ENCODE peak calls at places on chromosomes 7 and 10, in nine cellular contexts. One of them, this sample, is unnamed.

GRCh38 chr10:67971311-67971710 is 86.9 kb downstream of the SIRT1 start:
- DNase-seq in PC-9: no peak
- DNase-seq in epithelial cell of esophagus: no peak
- DNase-seq in stimulated activated CD8-positive, alpha-beta memory T cell treated with anti-CD3 and anti-CD28 coated beads, Interleukin-15, amount 100 ng/mL, for 24 hours: no peak
- DNase-seq in KG1: no peak
- DNase-seq in A172: no peak
- DNase-seq in glomerular endothelial cell: no peak
- DNase-seq in lung microvascular endothelial cell: no peak
- DNase-seq in neural progenitor cell: no peak
- DNase-seq in this sample: no peak

GRCh38 chr7:40571796-40572195 is 437.0 kb downstream of the SUGCT start:
- DNase-seq in neural progenitor cell: no peak
- DNase-seq in A172: peak; percentile 74
- DNase-seq in PC-9: no peak
- DNase-seq in epithelial cell of esophagus: no peak
- DNase-seq in glomerular endothelial cell: no peak
- DNase-seq in KG1: no peak
- DNase-seq in lung microvascular endothelial cell: no peak
- DNase-seq in stimulated activated CD8-positive, alpha-beta memory T cell treated with anti-CD3 and anti-CD28 coated beads, Interleukin-15, amount 100 ng/mL, for 24 hours: no peak
- DNase-seq in this sample: no peak

GRCh38 chr10:107970512-107970911 is 806.0 kb upstream of the SORCS1 start:
- DNase-seq in neural progenitor cell: no peak
- DNase-seq in PC-9: no peak
- DNase-seq in lung microvascular endothelial cell: no peak
- DNase-seq in KG1: no peak
- DNase-seq in A172: no peak
- DNase-seq in epithelial cell of esophagus: peak; percentile 5
- DNase-seq in stimulated activated CD8-positive, alpha-beta memory T cell treated with anti-CD3 and anti-CD28 coated beads, Interleukin-15, amount 100 ng/mL, for 24 hours: no peak
- DNase-seq in glomerular endothelial cell: no peak
- DNase-seq in this sample: no peak

GRCh38 chr10:126336786-126337185 is 51.5 kb downstream of the ADAM12 start:
- DNase-seq in glomerular endothelial cell: no peak
- DNase-seq in PC-9: no peak
- DNase-seq in A172: no peak
- DNase-seq in KG1: no peak
- DNase-seq in neural progenitor cell: no peak
- DNase-seq in epithelial cell of esophagus: no peak
- DNase-seq in stimulated activated CD8-positive, alpha-beta memory T cell treated with anti-CD3 and anti-CD28 coated beads, Interleukin-15, amount 100 ng/mL, for 24 hours: no peak
- DNase-seq in lung microvascular endothelial cell: no peak
- DNase-seq in this sample: no peak

GRCh38 chr10:31147220-31147608 is 115.5 kb upstream of the ZNF438 start:
- DNase-seq in glomerular endothelial cell: no peak
- DNase-seq in PC-9: no peak
- DNase-seq in lung microvascular endothelial cell: peak; percentile 32
- DNase-seq in KG1: no peak
- DNase-seq in A172: peak; percentile 67
- DNase-seq in stimulated activated CD8-positive, alpha-beta memory T cell treated with anti-CD3 and anti-CD28 coated beads, Interleukin-15, amount 100 ng/mL, for 24 hours: no peak
- DNase-seq in epithelial cell of esophagus: peak; percentile 78
- DNase-seq in neural progenitor cell: no peak
- DNase-seq in this sample: peak; percentile 49

GRCh38 chr10:73576178-73576889 is 14.8 kb downstream of the USP54 start:
- DNase-seq in neural progenitor cell: no peak
- DNase-seq in glomerular endothelial cell: no peak
- DNase-seq in stimulated activated CD8-positive, alpha-beta memory T cell treated with anti-CD3 and anti-CD28 coated beads, Interleukin-15, amount 100 ng/mL, for 24 hours: no peak
- DNase-seq in lung microvascular endothelial cell: peak; percentile 76
- DNase-seq in A172: no peak
- DNase-seq in epithelial cell of esophagus: peak; percentile 69
- DNase-seq in PC-9: no peak
- DNase-seq in KG1: no peak
- DNase-seq in this sample: peak; percentile 47

GRCh38 chr7:130356121-130356759 is 11.6 kb downstream of the CPA5 start:
- DNase-seq in A172: peak; percentile 99
- DNase-seq in neural progenitor cell: peak; percentile 79
- DNase-seq in glomerular endothelial cell: no peak
- DNase-seq in stimulated activated CD8-positive, alpha-beta memory T cell treated with anti-CD3 and anti-CD28 coated beads, Interleukin-15, amount 100 ng/mL, for 24 hours: no peak
- DNase-seq in lung microvascular endothelial cell: no peak
- DNase-seq in KG1: no peak
- DNase-seq in PC-9: peak; percentile 93
- DNase-seq in epithelial cell of esophagus: peak; percentile 97
- DNase-seq in this sample: peak; percentile 48

GRCh38 chr10:56318816-56319215 is 42.2 kb downstream of the ZWINT start:
- DNase-seq in stimulated activated CD8-positive, alpha-beta memory T cell treated with anti-CD3 and anti-CD28 coated beads, Interleukin-15, amount 100 ng/mL, for 24 hours: no peak
- DNase-seq in glomerular endothelial cell: no peak
- DNase-seq in lung microvascular endothelial cell: no peak
- DNase-seq in epithelial cell of esophagus: no peak
- DNase-seq in A172: no peak
- DNase-seq in PC-9: no peak
- DNase-seq in neural progenitor cell: no peak
- DNase-seq in KG1: no peak
- DNase-seq in this sample: no peak

GRCh38 chr7:44322631-44323363 is 2.6 kb downstream of the CAMK2B start:
- DNase-seq in PC-9: no peak
- DNase-seq in stimulated activated CD8-positive, alpha-beta memory T cell treated with anti-CD3 and anti-CD28 coated beads, Interleukin-15, amount 100 ng/mL, for 24 hours: no peak
- DNase-seq in KG1: no peak
- DNase-seq in neural progenitor cell: no peak
- DNase-seq in epithelial cell of esophagus: no peak
- DNase-seq in glomerular endothelial cell: no peak
- DNase-seq in A172: no peak
- DNase-seq in lung microvascular endothelial cell: no peak
- DNase-seq in this sample: no peak

GRCh38 chr10:51910189-51910588 is 210.8 kb upstream of the CSTF2T start:
- DNase-seq in A172: no peak
- DNase-seq in stimulated activated CD8-positive, alpha-beta memory T cell treated with anti-CD3 and anti-CD28 coated beads, Interleukin-15, amount 100 ng/mL, for 24 hours: no peak
- DNase-seq in PC-9: no peak
- DNase-seq in neural progenitor cell: peak; percentile 32
- DNase-seq in epithelial cell of esophagus: no peak
- DNase-seq in lung microvascular endothelial cell: no peak
- DNase-seq in glomerular endothelial cell: no peak
- DNase-seq in KG1: no peak
- DNase-seq in this sample: no peak

GRCh38 chr7:130366561-130366960 is 13.7 kb upstream of the CPA1 start:
- DNase-seq in KG1: no peak
- DNase-seq in A172: peak; percentile 40
- DNase-seq in stimulated activated CD8-positive, alpha-beta memory T cell treated with anti-CD3 and anti-CD28 coated beads, Interleukin-15, amount 100 ng/mL, for 24 hours: no peak
- DNase-seq in PC-9: no peak
- DNase-seq in lung microvascular endothelial cell: no peak
- DNase-seq in epithelial cell of esophagus: peak; percentile 14
- DNase-seq in glomerular endothelial cell: no peak
- DNase-seq in neural progenitor cell: no peak
- DNase-seq in this sample: no peak